ENCODE peak calls at places on chromosome 13, in ten cellular contexts. U is HT1080, S is head of caudate nucleus, V is right lobe of liver, B is pancreas, H is GM23338, P is AG10803, I is AG09309, Z is GM04504, F is mesendoderm. M is an unnamed sample.

GRCh38 chr13:19158526-19158925 is 23.1 kb downstream of the TUBA3C start:
- DNase-seq in U (no peak), S (no peak), V (no peak), B (no peak), H (no peak), P (no peak), I (no peak), Z (no peak), F (no peak), M (no peak)

GRCh38 chr13:77323858-77324257 is 3.0 kb downstream of the MYCBP2 start:
- DNase-seq in U (no peak), S (no peak), V (no peak), B (no peak), H (no peak), P (no peak), I (no peak), Z (no peak), F (no peak), M (no peak)

GRCh38 chr13:26344980-26345379 is 91.1 kb downstream of the CDK8 start:
- DNase-seq in U (no peak), S (no peak), V (no peak), B (no peak), H (no peak), P (no peak), I (no peak), Z (no peak), F (no peak), M (no peak)

GRCh38 chr13:101747039-101747438 is 294.6 kb downstream of the ITGBL1 start:
- DNase-seq in U (no peak), S (no peak), V (no peak), B (no peak), H (no peak), P (no peak), I (no peak), Z (no peak), F (no peak), M (no peak)

GRCh38 chr13:45119469-45119989 is 781 bp upstream of the GTF2F2 start:
- DNase-seq in U (peak), S (no peak), V (no peak), B (no peak), H (no peak), P (peak), I (no peak), Z (no peak), F (no peak), M (peak)

GRCh38 chr13:68345963-68346362 is 1115.8 kb upstream of the PCDH9 start:
- DNase-seq in U (no peak), S (no peak), V (no peak), B (no peak), H (no peak), P (no peak), I (no peak), Z (no peak), F (no peak), M (no peak)

GRCh38 chr13:40132249-40132648 is 476.8 kb downstream of the COG6 start:
- DNase-seq in U (no peak), S (no peak), V (no peak), B (no peak), H (no peak), P (no peak), I (no peak), Z (no peak), F (no peak), M (no peak)

GRCh38 chr13:30030141-30030750 is 179.8 kb upstream of the UBL3 start:
- DNase-seq in U (no peak), S (no peak), V (no peak), B (no peak), H (no peak), P (no peak), I (no peak), Z (no peak), F (no peak), M (no peak)

GRCh38 chr13:101416181-101417042 is at the start of gene NALCN:
- DNase-seq in U (peak), S (peak), V (peak), B (peak), H (peak), P (no peak), I (no peak), Z (no peak), F (peak), M (peak)

GRCh38 chr13:110641055-110642015 is 26.0 kb downstream of the NAXD start:
- DNase-seq in U (no peak), S (no peak), V (no peak), B (no peak), H (no peak), P (no peak), I (no peak), Z (no peak), F (no peak), M (no peak)

GRCh38 chr13:111253334-111253872 is 67.0 kb upstream of the TEX29 start:
- DNase-seq in U (no peak), S (no peak), V (no peak), B (no peak), H (no peak), P (peak), I (no peak), Z (no peak), F (no peak), M (no peak)

GRCh38 chr13:114152831-114153371 is 20.5 kb upstream of the RASA3 start:
- DNase-seq in U (no peak), S (no peak), V (peak), B (peak), H (no peak), P (peak), I (peak), Z (no peak), F (no peak), M (no peak)

GRCh38 chr13:19993024-19993423 is 34.5 kb downstream of the ZMYM2 start:
- DNase-seq in U (no peak), S (no peak), V (no peak), B (no peak), H (no peak), P (no peak), I (no peak), Z (no peak), F (no peak), M (no peak)

GRCh38 chr13:25112856-25113255 is 16.9 kb downstream of the PABPC3 start:
- DNase-seq in U (no peak), S (no peak), V (no peak), B (no peak), H (no peak), P (no peak), I (no peak), Z (no peak), F (no peak), M (no peak)

GRCh38 chr13:106568225-106569003 is 477 bp upstream of the ARGLU1 start:
- DNase-seq in U (no peak), S (no peak), V (no peak), B (no peak), H (no peak), P (no peak), I (peak), Z (no peak), F (no peak), M (no peak)

GRCh38 chr13:50594276-50594970 is 249.1 kb downstream of the DLEU7 start:
- DNase-seq in U (no peak), S (no peak), V (no peak), B (no peak), H (peak), P (no peak), I (no peak), Z (no peak), F (no peak), M (peak)

GRCh38 chr13:40665061-40665753 is 1.2 kb downstream of the FOXO1 start:
- DNase-seq in U (peak), S (no peak), V (peak), B (peak), H (peak), P (no peak), I (no peak), Z (no peak), F (peak), M (peak)

GRCh38 chr13:100989424-100989823 is 314.8 kb upstream of the TMTC4 start:
- DNase-seq in U (no peak), S (no peak), V (no peak), B (no peak), H (no peak), P (no peak), I (no peak), Z (no peak), F (no peak), M (no peak)

GRCh38 chr13:78147905-78148304 is 229.3 kb upstream of the EDNRB start:
- DNase-seq in U (peak), S (no peak), V (no peak), B (no peak), H (no peak), P (peak), I (peak), Z (peak), F (peak), M (no peak)

GRCh38 chr13:24822640-24823039 is 58.7 kb downstream of the RNF17 start:
- DNase-seq in U (no peak), S (no peak), V (no peak), B (no peak), H (no peak), P (no peak), I (no peak), Z (no peak), F (no peak), M (no peak)

GRCh38 chr13:30034448-30034795 is 184.0 kb upstream of the UBL3 start:
- DNase-seq in U (no peak), S (no peak), V (no peak), B (no peak), H (no peak), P (peak), I (peak), Z (peak), F (no peak), M (no peak)

GRCh38 chr13:92362717-92363116 is 863.9 kb upstream of the GPC6 start:
- DNase-seq in U (no peak), S (no peak), V (no peak), B (no peak), H (no peak), P (no peak), I (no peak), Z (no peak), F (no peak), M (peak)

GRCh38 chr13:31234729-31235128 is 35.0 kb downstream of the B3GLCT start:
- DNase-seq in U (no peak), S (no peak), V (no peak), B (no peak), H (peak), P (no peak), I (no peak), Z (no peak), F (peak), M (no peak)

GRCh38 chr13:36981156-36981743 is 17.9 kb downstream of the ALG5 start:
- DNase-seq in U (peak), S (no peak), V (no peak), B (no peak), H (peak), P (peak), I (no peak), Z (no peak), F (peak), M (peak)

GRCh38 chr13:35953537-35954206 is 177.5 kb downstream of the DCLK1 start:
- DNase-seq in U (peak), S (peak), V (no peak), B (no peak), H (peak), P (peak), I (peak), Z (peak), F (peak), M (peak)

GRCh38 chr13:111629457-111629856 is 309.0 kb downstream of the TEX29 start:
- DNase-seq in U (no peak), S (no peak), V (no peak), B (no peak), H (no peak), P (no peak), I (no peak), Z (no peak), F (no peak), M (no peak)

GRCh38 chr13:45690636-45691035 is 11.5 kb upstream of the CBY2 start:
- DNase-seq in U (no peak), S (no peak), V (no peak), B (no peak), H (no peak), P (no peak), I (no peak), Z (no peak), F (peak), M (peak)

GRCh38 chr13:37375724-37376123 is 222.8 kb downstream of the POSTN start:
- DNase-seq in U (no peak), S (no peak), V (no peak), B (no peak), H (no peak), P (no peak), I (no peak), Z (no peak), F (no peak), M (no peak)

GRCh38 chr13:51827254-51827653 is 17.7 kb downstream of the TMEM272 start:
- DNase-seq in U (no peak), S (no peak), V (no peak), B (no peak), H (no peak), P (no peak), I (no peak), Z (no peak), F (no peak), M (no peak)

GRCh38 chr13:29845440-29846056 is 4.9 kb downstream of the UBL3 start:
- DNase-seq in U (no peak), S (no peak), V (no peak), B (no peak), H (no peak), P (peak), I (no peak), Z (no peak), F (no peak), M (peak)

GRCh38 chr13:98450495-98451167 is 126.3 kb downstream of the STK24 start:
- DNase-seq in U (no peak), S (peak), V (no peak), B (no peak), H (peak), P (no peak), I (no peak), Z (no peak), F (peak), M (no peak)

GRCh38 chr13:100859861-100860260 is 185.3 kb upstream of the TMTC4 start:
- DNase-seq in U (no peak), S (no peak), V (no peak), B (no peak), H (no peak), P (no peak), I (no peak), Z (no peak), F (no peak), M (no peak)

GRCh38 chr13:75316427-75316826 is 165.5 kb downstream of the TBC1D4 start:
- DNase-seq in U (peak), S (no peak), V (no peak), B (no peak), H (no peak), P (peak), I (no peak), Z (no peak), F (no peak), M (no peak)

GRCh38 chr13:32984857-32985626 is 31.2 kb upstream of the KL start:
- DNase-seq in U (peak), S (no peak), V (no peak), B (no peak), H (no peak), P (no peak), I (no peak), Z (no peak), F (no peak), M (no peak)

GRCh38 chr13:51999525-51999924 is 11.7 kb downstream of the ATP7B start:
- DNase-seq in U (no peak), S (no peak), V (peak), B (peak), H (no peak), P (peak), I (no peak), Z (no peak), F (no peak), M (peak)

GRCh38 chr13:38921081-38921480 is 69.5 kb downstream of the STOML3 start:
- DNase-seq in U (no peak), S (no peak), V (no peak), B (no peak), H (no peak), P (no peak), I (no peak), Z (no peak), F (no peak), M (no peak)

M was measured in left kidney.